ENCODE peak calls at places on chromosomes 11 and 22, in five cellular contexts. K is T follicular helper cell, L is adrenal gland, M is osteocyte, G is GM04504. T is an unnamed sample.

GRCh38 chr11:36354221-36355003 is 58.3 kb downstream of the PRR5L start:
- DNase-seq in G (peak), M (no peak), L (no peak), K (no peak), T (no peak)

GRCh38 chr22:45071618-45072017 is 61.8 kb upstream of the PHF21B start:
- DNase-seq in K (no peak), L (no peak), M (no peak), G (no peak), T (no peak)

GRCh38 chr11:122709042-122709760 is 53.7 kb downstream of the UBASH3B start:
- DNase-seq in G (peak), L (no peak), K (no peak), M (no peak), T (no peak)

GRCh38 chr11:29129850-29130249 is 887.0 kb downstream of the KCNA4 start:
- DNase-seq in K (no peak), G (no peak), M (no peak), L (no peak), T (no peak)

GRCh38 chr11:16739326-16739875 is 954 bp downstream of the C11orf58 start:
- DNase-seq in K (no peak), G (no peak), L (no peak), M (no peak), T (peak)

GRCh38 chr11:23856654-23857053 is 640.2 kb upstream of the LUZP2 start:
- DNase-seq in L (no peak), K (no peak), M (no peak), G (peak), T (no peak)

GRCh38 chr11:1988667-1989317 is 8.8 kb downstream of the H19 start:
- DNase-seq in L (peak), M (no peak), G (no peak), K (no peak), T (no peak)

GRCh38 chr11:120646206-120646605 is 134.7 kb downstream of the GRIK4 start:
- DNase-seq in G (no peak), K (no peak), M (no peak), L (no peak), T (no peak)

GRCh38 chr11:104713366-104713765 is 184.9 kb downstream of the CASP12 start:
- DNase-seq in M (no peak), K (no peak), L (no peak), G (no peak), T (no peak)

T was measured in NCI-H2029 treated with DMSO at 0.1 percent for 48 hours.